ENCODE peak calls at places on chromosomes 5 and 9, in seven cellular contexts. V is adrenal gland, M is A549, D is Peyer's patch, W is heart left ventricle, J is IMR-90, N is tibial nerve. G is an unnamed sample.

GRCh38 chr5:142871880-142872200 is 101.7 kb downstream of the ARHGAP26 start:
- DNase-seq in J (peak), N (no peak), M (no peak), D (no peak), W (peak), V (no peak), G (no peak)

GRCh38 chr5:122346897-122347581 is 35.0 kb downstream of the SNCAIP start:
- DNase-seq in V (no peak), M (no peak), W (no peak), D (no peak), J (no peak), N (no peak), G (no peak)

GRCh38 chr5:74517700-74518099 is 122.8 kb downstream of the ENC1 start:
- DNase-seq in V (no peak), W (no peak), J (peak), M (no peak), N (peak), D (no peak), G (no peak)

GRCh38 chr5:34743878-34744277 is 87.8 kb downstream of the RAI14 start:
- DNase-seq in J (peak), V (no peak), N (no peak), M (peak), W (no peak), D (no peak), G (no peak)

GRCh38 chr5:112548246-112548982 is 129.3 kb upstream of the EPB41L4A start:
- DNase-seq in M (peak), N (no peak), D (no peak), V (peak), W (no peak), J (peak), G (no peak)

GRCh38 chr9:87518702-87519335 is 21.2 kb downstream of the DAPK1 start:
- DNase-seq in M (no peak), N (peak), J (no peak), V (peak), W (no peak), D (no peak), G (no peak)

GRCh38 chr5:115068239-115069086 is 101.2 kb downstream of the TRIM36 start:
- DNase-seq in M (peak), J (peak), N (no peak), W (no peak), D (no peak), V (no peak), G (peak)

GRCh38 chr5:125549322-125549871 is 803.0 kb upstream of the ZNF608 start:
- DNase-seq in M (no peak), V (no peak), W (no peak), D (no peak), N (peak), J (peak), G (no peak)

GRCh38 chr9:87671925-87672324 is 54.0 kb upstream of the CTSL start:
- DNase-seq in N (no peak), D (no peak), W (no peak), M (no peak), V (no peak), J (no peak), G (no peak)

GRCh38 chr9:132518626-132519025 is 63.8 kb upstream of the BARHL1 start:
- DNase-seq in D (no peak), J (no peak), W (no peak), M (no peak), N (no peak), V (no peak), G (no peak)

GRCh38 chr5:59999056-59999455 is 105.5 kb upstream of the PDE4D start:
- DNase-seq in W (no peak), N (no peak), J (no peak), V (no peak), M (no peak), D (no peak), G (no peak)

GRCh38 chr5:15620501-15620900 is 120.5 kb downstream of the FBXL7 start:
- DNase-seq in N (no peak), V (no peak), M (no peak), W (no peak), J (peak), D (no peak), G (no peak)

GRCh38 chr5:146079695-146080361 is 25.5 kb downstream of the PLAC8L1 start:
- DNase-seq in W (no peak), N (no peak), M (no peak), J (peak), D (no peak), V (no peak), G (no peak)

GRCh38 chr5:11619339-11620028 is 284.8 kb downstream of the CTNND2 start:
- DNase-seq in J (no peak), N (no peak), W (no peak), V (no peak), D (no peak), M (peak), G (no peak)

GRCh38 chr9:135476981-135477380 is 2.6 kb upstream of the PPP1R26 start:
- DNase-seq in M (no peak), N (no peak), J (no peak), V (no peak), W (no peak), D (no peak), G (no peak)

GRCh38 chr5:78879541-78879940 is 105.6 kb downstream of the ARSB start:
- DNase-seq in W (no peak), J (no peak), M (no peak), V (no peak), N (no peak), D (no peak), G (no peak)

GRCh38 chr5:109998208-109998607 is 308.5 kb downstream of the MAN2A1 start:
- DNase-seq in D (no peak), J (no peak), W (no peak), V (no peak), N (no peak), M (no peak), G (no peak)

GRCh38 chr5:138945421-138946240 is 70.5 kb upstream of the LRRTM2 start:
- DNase-seq in W (no peak), N (no peak), M (no peak), D (no peak), V (no peak), J (no peak), G (no peak)

DNA sequence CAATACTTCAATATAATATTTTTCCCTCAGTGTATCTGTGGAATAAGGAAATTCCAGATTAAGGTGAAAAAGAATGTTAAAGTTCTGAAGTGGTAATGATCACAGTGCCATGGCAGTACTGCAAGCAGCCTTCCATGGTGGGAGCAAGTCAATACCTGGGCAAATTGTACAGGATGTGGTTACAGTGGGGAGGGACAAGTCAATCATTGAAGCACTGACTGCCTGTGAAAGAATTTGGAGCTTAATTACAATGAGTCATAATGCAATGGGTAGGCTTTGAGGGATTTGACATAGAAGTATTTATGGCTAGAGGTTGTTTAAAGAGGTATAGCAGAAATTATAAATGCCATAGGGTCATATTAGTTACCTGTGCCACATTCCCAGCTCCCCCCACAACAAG is 786.5 kb upstream of the ACO1 start:
- DNase-seq in D (no peak), J (no peak), N (no peak), M (no peak), V (no peak), W (no peak), G (no peak)
- TF ChIP-seq POLR2A in D (no peak), J (no peak), N (no peak), M (no peak), V (no peak), W (no peak), G (no peak)

DNA sequence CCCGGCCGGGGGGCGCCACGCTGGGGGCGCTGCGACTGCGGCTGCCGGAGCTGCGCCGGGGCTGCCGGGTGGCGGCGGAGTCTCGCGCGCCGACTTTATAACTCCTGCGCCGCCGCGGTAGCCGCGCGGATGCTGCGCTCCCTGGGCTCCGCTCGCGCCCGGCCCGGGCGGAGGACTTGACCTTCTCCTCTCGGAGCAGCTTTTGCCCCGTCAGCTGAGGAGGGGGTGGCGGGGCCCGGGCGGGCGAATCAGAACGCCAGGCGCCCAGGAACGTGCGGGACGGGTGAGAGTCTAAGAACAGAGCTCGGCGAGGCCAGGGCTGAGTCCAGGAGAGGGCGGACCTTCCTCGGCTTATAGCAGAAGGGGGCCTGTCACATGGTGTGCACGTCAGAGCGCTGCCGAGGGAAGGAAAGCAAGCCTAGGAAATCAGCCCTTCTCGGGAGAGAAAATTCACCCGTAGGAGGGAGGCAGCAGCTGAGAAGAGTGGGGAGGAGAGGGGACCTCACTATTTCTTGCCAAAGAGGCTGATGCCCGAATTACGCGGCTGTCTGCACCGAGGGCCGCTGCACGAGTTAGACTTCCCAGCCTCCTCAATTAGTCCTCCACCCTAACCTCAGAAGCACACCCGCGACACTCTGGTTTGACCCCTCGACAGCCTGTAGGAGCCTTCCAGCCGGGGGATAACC is at the start of gene FOXD1:
- DNase-seq in J (peak), W (peak), D (peak), N (peak), V (peak), M (peak), G (no peak)
- TF ChIP-seq CTCF in J (peak), W (no peak), D (no peak), N (peak), V (no peak), M (no peak), G (no peak)

GRCh38 chr9:106400950-106401349 is 462.0 kb upstream of the ZNF462 start:
- DNase-seq in W (no peak), D (no peak), V (no peak), J (no peak), M (no peak), N (no peak), G (no peak)

GRCh38 chr9:106403081-106403480 is 459.9 kb upstream of the ZNF462 start:
- DNase-seq in J (no peak), M (peak), D (no peak), V (no peak), W (no peak), N (no peak), G (no peak)

GRCh38 chr9:106400170-106400569 is 462.8 kb upstream of the ZNF462 start:
- DNase-seq in D (no peak), M (no peak), W (no peak), N (no peak), J (no peak), V (no peak), G (no peak)

GRCh38 chr9:106404137-106404536 is 458.8 kb upstream of the ZNF462 start:
- DNase-seq in W (no peak), J (no peak), M (no peak), V (no peak), D (no peak), N (no peak), G (no peak)

GRCh38 chr9:106405871-106406435 is 457.0 kb upstream of the ZNF462 start:
- DNase-seq in N (no peak), J (no peak), D (no peak), M (no peak), V (no peak), W (no peak), G (no peak)
- TF ChIP-seq POLR2A in N (no peak), J (no peak), D (no peak), M (no peak), V (no peak), W (no peak), G (no peak)

GRCh38 chr9:71987471-71988371 is 72.7 kb downstream of the C9orf57 start:
- DNase-seq in W (no peak), D (no peak), V (no peak), J (no peak), M (no peak), N (no peak), G (no peak)

GRCh38 chr9:71984388-71985069 is 73.1 kb downstream of the C9orf85 start:
- DNase-seq in M (no peak), V (no peak), N (no peak), J (peak), W (peak), D (peak), G (no peak)

GRCh38 chr9:71981944-71982343 is 70.5 kb downstream of the C9orf85 start:
- DNase-seq in M (no peak), W (no peak), D (no peak), J (no peak), V (no peak), N (no peak), G (no peak)

GRCh38 chr9:71986860-71987259 is 73.6 kb downstream of the C9orf57 start:
- DNase-seq in W (no peak), V (no peak), D (no peak), J (no peak), N (no peak), M (no peak), G (no peak)

GRCh38 chr9:71985070-71985956 is 73.9 kb downstream of the C9orf85 start:
- DNase-seq in W (no peak), V (no peak), M (peak), J (peak), D (no peak), N (no peak), G (no peak)
- TF ChIP-seq CTCF in W (no peak), V (no peak), M (no peak), J (no peak), D (peak), N (no peak), G (no peak)

GRCh38 chr5:179880848-179881590 is 22.4 kb upstream of the MRNIP start:
- DNase-seq in D (peak), V (no peak), N (no peak), J (no peak), W (no peak), M (no peak), G (no peak)
- TF ChIP-seq POLR2A in D (no peak), V (no peak), N (no peak), J (no peak), W (no peak), M (no peak), G (no peak)